ENCODE peak calls at places on chromosomes 2 and 18, in five cellular contexts. Z is foreskin keratinocyte, V is neural crest cell, R is body of pancreas, Q is spleen. T is an unnamed sample.

GRCh38 chr18:45802814-45803492 is 22.5 kb upstream of the SIGLEC15 start:
- DNase-seq in Z (peak; percentile 97), V (no peak), R (no peak), Q (no peak), T (no peak)

GRCh38 chr18:48904847-48905394 is 45.8 kb downstream of the SMAD7 start:
- DNase-seq in Z (no peak), V (no peak), R (no peak), Q (no peak), T (no peak)

GRCh38 chr2:22626621-22627020 is 758.4 kb upstream of the KLHL29 start:
- DNase-seq in Z (no peak), V (no peak), R (no peak), Q (no peak), T (peak; percentile 25)

GRCh38 chr2:174085781-174086180 is 120.6 kb upstream of the SP3 start:
- DNase-seq in Z (no peak), V (no peak), R (no peak), Q (no peak), T (no peak)

GRCh38 chr2:20079546-20080115 is 28.2 kb upstream of the LAPTM4A start:
- DNase-seq in Z (no peak), V (no peak), R (no peak), Q (no peak), T (no peak)

GRCh38 chr2:109186656-109187250 is 57.7 kb downstream of the SH3RF3 start:
- DNase-seq in Z (no peak), V (no peak), R (no peak), Q (no peak), T (no peak)

GRCh38 chr2:158291544-158292175 is 164.9 kb downstream of the CCDC148 start:
- DNase-seq in Z (peak; percentile 74), V (no peak), R (no peak), Q (no peak), T (no peak)

GRCh38 chr2:128638311-128638710 is 319.6 kb upstream of the HS6ST1 start:
- DNase-seq in Z (no peak), V (no peak), R (peak; percentile 17), Q (peak; percentile 72), T (no peak)

GRCh38 chr2:44164617-44165016 is 4.1 kb upstream of the PPM1B start:
- DNase-seq in Z (no peak), V (no peak), R (no peak), Q (no peak), T (no peak)

GRCh38 chr2:8126783-8127182 is 555.1 kb upstream of the ID2 start:
- DNase-seq in Z (no peak), V (no peak), R (no peak), Q (no peak), T (no peak)

GRCh38 chr2:191857886-191858285 is 11.0 kb upstream of the CAVIN2 start:
- DNase-seq in Z (no peak), V (no peak), R (no peak), Q (no peak), T (no peak)

GRCh38 chr2:208097801-208098200 is 26.5 kb downstream of the CRYGD start:
- DNase-seq in Z (no peak), V (no peak), R (no peak), Q (no peak), T (no peak)

GRCh38 chr2:240986787-240987411 is 11.5 kb upstream of the SNED1 start:
- DNase-seq in Z (no peak), V (no peak), R (peak; percentile 57), Q (peak; percentile 72), T (peak; percentile 7)

GRCh38 chr2:227939271-227940027 is 68.0 kb downstream of the DAW1 start:
- DNase-seq in Z (peak; percentile 11), V (peak; percentile 24), R (peak; percentile 19), Q (no peak), T (peak; percentile 43)

GRCh38 chr18:30889582-30890301 is 152.8 kb downstream of the DSC3 start:
- DNase-seq in Z (peak; percentile 23), V (no peak), R (no peak), Q (no peak), T (peak; percentile 4)

GRCh38 chr2:107645586-107645985 is 181.1 kb upstream of the RGPD4 start:
- DNase-seq in Z (no peak), V (no peak), R (no peak), Q (no peak), T (no peak)

GRCh38 chr2:230794472-230794871 is 70.3 kb upstream of the ITM2C start:
- DNase-seq in Z (peak; percentile 75), V (no peak), R (no peak), Q (no peak), T (no peak)

GRCh38 chr2:156687715-156688114 is 251.5 kb downstream of the GPD2 start:
- DNase-seq in Z (peak; percentile 57), V (no peak), R (no peak), Q (no peak), T (no peak)

GRCh38 chr2:75561566-75562512 is 1.1 kb upstream of the EVA1A start:
- DNase-seq in Z (peak; percentile 57), V (no peak), R (no peak), Q (no peak), T (no peak)

GRCh38 chr2:137929504-137929886 is 34.8 kb upstream of the HNMT start:
- DNase-seq in Z (no peak), V (no peak), R (no peak), Q (no peak), T (no peak)

GRCh38 chr2:151423760-151424159 is 14.1 kb downstream of the RIF1 start:
- DNase-seq in Z (no peak), V (no peak), R (no peak), Q (no peak), T (no peak)
- TF ChIP-seq CTCF in Z (no peak), V (no peak), R (no peak), Q (no peak), T (no peak)

GRCh38 chr2:27720004-27720551 is 51.4 kb upstream of the MRPL33 start:
- DNase-seq in Z (peak; percentile 98), V (no peak), R (peak; percentile 22), Q (no peak), T (no peak)
- TF ChIP-seq CTCF in Z (no peak), V (no peak), R (no peak), Q (no peak), T (no peak)

GRCh38 chr2:120559401-120559800 is 176.3 kb upstream of the GLI2 start:
- DNase-seq in Z (peak; percentile 52), V (no peak), R (no peak), Q (no peak), T (no peak)

GRCh38 chr2:120561393-120562035 is 174.2 kb upstream of the GLI2 start:
- DNase-seq in Z (no peak), V (no peak), R (no peak), Q (no peak), T (peak; percentile 60)

GRCh38 chr2:120562218-120563005 is 173.3 kb upstream of the GLI2 start:
- DNase-seq in Z (no peak), V (no peak), R (no peak), Q (no peak), T (no peak)

GRCh38 chr2:120558892-120559291 is 176.8 kb upstream of the GLI2 start:
- DNase-seq in Z (no peak), V (no peak), R (no peak), Q (no peak), T (no peak)

GRCh38 chr2:120560330-120560729 is 175.3 kb upstream of the GLI2 start:
- DNase-seq in Z (no peak), V (no peak), R (no peak), Q (no peak), T (no peak)
- TF ChIP-seq CTCF in Z (no peak), V (no peak), R (no peak), Q (no peak), T (no peak)

GRCh38 chr2:10007921-10008808 is 35.2 kb upstream of the KLF11 start:
- DNase-seq in Z (no peak), V (no peak), R (no peak), Q (peak; percentile 32), T (no peak)
- TF ChIP-seq CTCF in Z (no peak), V (no peak), R (no peak), Q (no peak), T (no peak)

DNA sequence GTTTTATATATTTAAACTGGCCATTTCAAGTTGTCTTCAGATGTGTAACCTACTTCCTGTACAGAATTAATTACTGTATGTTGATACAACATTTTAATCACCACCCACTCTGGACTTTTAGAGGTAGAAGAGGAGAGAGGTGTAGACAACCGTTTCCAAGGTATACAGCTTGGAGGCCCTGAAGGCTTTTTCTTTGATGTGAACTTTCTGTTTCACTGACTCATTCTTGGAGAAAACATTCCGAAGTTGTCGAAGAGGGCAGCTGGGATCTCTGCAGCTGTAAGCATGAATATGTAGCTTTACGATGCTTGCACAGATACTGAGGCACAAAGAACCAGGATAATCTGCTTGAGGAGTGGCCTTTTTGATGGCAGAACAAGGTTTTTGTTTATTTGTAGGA is 137.0 kb downstream of the NCKAP5 start:
- DNase-seq in Z (peak; percentile 92), V (no peak), R (no peak), Q (no peak), T (no peak)
- TF ChIP-seq CTCF in Z (peak; percentile 6), V (no peak), R (no peak), Q (no peak), T (no peak)

T was measured in nephron progenitor cell.